ENCODE peak calls at places on chromosomes 7 and 10, in six cellular contexts. K, E, J, B, I and V are unnamed samples. For H3K9me3, the result is how much of the 10 kb centered on the place peaks cover.

GRCh38 chr10:5536486-5536885 is 11.7 kb downstream of the CALML3 start:
- ATAC-seq in E (no peak), K (no peak), I (no peak), B (no peak), J (no peak), V (no peak)

GRCh38 chr10:132957981-132958885 is 15.9 kb upstream of the CFAP46 start:
- ATAC-seq in I (no peak), K (no peak), J (no peak), E (no peak), B (no peak), V (no peak)

GRCh38 chr7:17195576-17195975 is 102.9 kb upstream of the AHR start:
- ATAC-seq in I (no peak), K (no peak), E (no peak), B (no peak), J (no peak), V (no peak)

GRCh38 chr7:105580022-105580740 is 1.1 kb downstream of the EFCAB10 start:
- ATAC-seq in I (peak), K (no peak), J (peak), E (no peak), B (no peak), V (no peak)

GRCh38 chr10:50260791-50261281 is 9.5 kb upstream of the ASAH2 start:
- ATAC-seq in J (peak), I (no peak), E (no peak), B (peak), K (no peak), V (no peak)

GRCh38 chr10:125792342-125793063 is 16.9 kb upstream of the MMP21 start:
- ATAC-seq in K (no peak), E (no peak), I (no peak), B (peak), J (no peak), V (peak)

GRCh38 chr10:84522612-84523462 is 194.4 kb downstream of the CCSER2 start:
- ATAC-seq in J (peak), I (peak), E (peak), K (no peak), B (peak), V (no peak)

GRCh38 chr7:36153571-36154097 is 580 bp downstream of the EEPD1 start:
- ATAC-seq in I (peak), B (peak), K (no peak), E (no peak), J (no peak), V (no peak)

GRCh38 chr7:106064836-106065559 is 47.1 kb downstream of the SYPL1 start:
- ATAC-seq in E (peak), B (peak), I (peak), J (peak), K (peak), V (peak)

GRCh38 chr7:95586951-95587301 is 9.4 kb downstream of the PDK4 start:
- ATAC-seq in B (no peak), K (no peak), I (no peak), J (no peak), E (no peak), V (no peak)

GRCh38 chr10:14554091-14554842 is 220.4 kb downstream of the FAM107B start:
- ATAC-seq in K (peak), J (no peak), I (no peak), E (peak), B (no peak), V (no peak)

GRCh38 chr7:155567646-155568334 is 21.4 kb upstream of the CNPY1 start:
- ATAC-seq in K (no peak), B (peak), J (no peak), I (no peak), E (no peak), V (no peak)

GRCh38 chr10:22341190-22341935 is 3.9 kb upstream of the SPAG6 start:
- ATAC-seq in K (peak), E (peak), B (peak), J (peak), I (peak), V (peak)

GRCh38 chr10:97506214-97506991 is 7.7 kb downstream of the UBTD1 start:
- ATAC-seq in I (no peak), K (no peak), J (no peak), B (no peak), E (no peak), V (no peak)

GRCh38 chr7:111357691-111358090 is 204.6 kb downstream of the IMMP2L start:
- ATAC-seq in B (no peak), I (no peak), K (no peak), J (peak), E (peak), V (no peak)

GRCh38 chr10:70052462-70053211 is at the start of gene MACROH2A2:
- ATAC-seq in E (peak), K (peak), I (peak), B (peak), J (peak), V (peak)

GRCh38 chr10:114233432-114233831 is 5.6 kb upstream of the VWA2 start:
- ATAC-seq in I (no peak), E (no peak), K (peak), B (no peak), J (no peak), V (no peak)

GRCh38 chr10:76333331-76333730 is 901.9 kb downstream of the LRMDA start:
- ATAC-seq in B (no peak), J (no peak), K (no peak), I (no peak), E (no peak), V (no peak)

GRCh38 chr7:115019882-115020605 is 98.2 kb downstream of the MDFIC start:
- ATAC-seq in I (no peak), K (no peak), B (no peak), E (no peak), J (no peak), V (no peak)

GRCh38 chr10:75401569-75402485 is at the start of gene ZNF503:
- ATAC-seq in B (peak), I (peak), E (peak), J (peak), K (peak), V (peak)

GRCh38 chr7:65955718-65956117 is 26.3 kb downstream of the GUSB start:
- ATAC-seq in K (no peak), J (no peak), I (no peak), B (no peak), E (no peak), V (no peak)
- TF ChIP-seq POLR2A in K (no peak), J (no peak), I (no peak), B (no peak), E (no peak), V (no peak)

GRCh38 chr7:157863906-157864810 is 527.4 kb downstream of the DNAJB6 start:
- ATAC-seq in J (no peak), E (no peak), I (peak), B (no peak), K (no peak), V (no peak)
- H3K9me3 ChIP-seq in J (under half), E (half or more), I (under half), B (under half), K (under half), V (under half)

GRCh38 chr10:68987611-68988010 is 992 bp upstream of the KIFBP start:
- ATAC-seq in J (no peak), K (no peak), I (no peak), E (no peak), B (no peak), V (no peak)

GRCh38 chr10:68989317-68989990 is 851 bp downstream of the KIFBP start:
- ATAC-seq in I (peak), K (peak), E (peak), B (peak), J (peak), V (no peak)

GRCh38 chr10:68992721-68993440 is 4.3 kb downstream of the KIFBP start:
- ATAC-seq in E (peak), K (peak), B (no peak), J (no peak), I (no peak), V (peak)

GRCh38 chr10:68988530-68989316 is at the start of gene KIFBP:
- ATAC-seq in I (peak), K (peak), J (peak), B (peak), E (peak), V (peak)
- TF ChIP-seq POLR2A in I (peak), K (peak), J (peak), B (peak), E (peak), V (peak)

GRCh38 chr7:73939528-73939927 is 78.6 kb downstream of the TMEM270 start:
- ATAC-seq in I (no peak), E (no peak), J (no peak), K (no peak), B (no peak), V (no peak)

GRCh38 chr7:73941836-73942551 is 81.0 kb downstream of the TMEM270 start:
- ATAC-seq in I (peak), J (no peak), B (no peak), K (no peak), E (no peak), V (peak)

GRCh38 chr7:73945022-73945421 is 83.0 kb upstream of the ELN start:
- ATAC-seq in I (no peak), B (no peak), K (no peak), E (no peak), J (no peak), V (no peak)

GRCh38 chr7:73937014-73937413 is 76.1 kb downstream of the TMEM270 start:
- ATAC-seq in K (no peak), J (no peak), E (no peak), B (no peak), I (no peak), V (no peak)

DNA sequence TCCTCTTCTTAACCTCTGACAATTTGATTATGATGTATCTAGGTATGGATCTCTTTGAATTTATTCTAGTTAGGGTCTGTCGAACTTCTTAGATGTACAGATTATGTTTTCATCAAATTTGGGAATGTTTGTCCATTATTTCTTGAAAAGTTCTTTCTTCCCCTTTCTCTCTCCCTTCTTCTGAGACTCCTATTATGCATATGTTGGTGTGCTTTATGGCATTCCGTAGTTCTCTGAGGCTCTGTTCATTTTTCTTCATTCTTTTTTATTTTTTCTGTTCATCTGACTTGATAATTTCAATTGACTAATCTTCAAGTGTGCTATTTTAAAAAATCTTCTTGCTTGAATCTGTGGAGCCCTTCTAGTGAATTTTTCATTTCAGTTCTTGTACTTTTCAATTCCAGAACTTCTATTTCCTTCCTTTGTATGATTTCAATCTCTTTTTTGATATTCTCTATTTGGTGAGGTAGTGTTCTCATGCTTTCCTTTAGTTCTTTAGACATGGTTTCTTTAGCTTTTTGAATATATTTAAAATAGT is 79.8 kb downstream of the TMEM270 start:
- ATAC-seq in B (no peak), K (no peak), I (no peak), E (no peak), J (no peak), V (no peak)
- H3K9me3 ChIP-seq in B (under half), K (under half), I (under half), E (under half), J (under half), V (under half)

GRCh38 chr10:100866575-100867098 is 46.1 kb upstream of the SLF2 start:
- ATAC-seq in K (no peak), B (no peak), I (no peak), E (no peak), J (no peak), V (no peak)
- TF ChIP-seq POLR2A in K (no peak), B (no peak), I (no peak), E (no peak), J (no peak), V (no peak)

GRCh38 chr7:57202274-57202673 is 70.0 kb upstream of the ZNF479 start:
- ATAC-seq in K (no peak), B (no peak), E (no peak), J (no peak), I (no peak), V (no peak)

GRCh38 chr7:57199252-57199651 is 67.0 kb upstream of the ZNF479 start:
- ATAC-seq in K (no peak), J (no peak), E (no peak), B (no peak), I (no peak), V (no peak)

GRCh38 chr7:57203161-57203791 is 71.0 kb upstream of the ZNF479 start:
- ATAC-seq in I (no peak), K (no peak), E (no peak), B (no peak), J (no peak), V (no peak)

GRCh38 chr7:57201895-57202210 is 69.6 kb upstream of the ZNF479 start:
- ATAC-seq in I (no peak), E (no peak), K (no peak), J (no peak), B (no peak), V (no peak)

DNA sequence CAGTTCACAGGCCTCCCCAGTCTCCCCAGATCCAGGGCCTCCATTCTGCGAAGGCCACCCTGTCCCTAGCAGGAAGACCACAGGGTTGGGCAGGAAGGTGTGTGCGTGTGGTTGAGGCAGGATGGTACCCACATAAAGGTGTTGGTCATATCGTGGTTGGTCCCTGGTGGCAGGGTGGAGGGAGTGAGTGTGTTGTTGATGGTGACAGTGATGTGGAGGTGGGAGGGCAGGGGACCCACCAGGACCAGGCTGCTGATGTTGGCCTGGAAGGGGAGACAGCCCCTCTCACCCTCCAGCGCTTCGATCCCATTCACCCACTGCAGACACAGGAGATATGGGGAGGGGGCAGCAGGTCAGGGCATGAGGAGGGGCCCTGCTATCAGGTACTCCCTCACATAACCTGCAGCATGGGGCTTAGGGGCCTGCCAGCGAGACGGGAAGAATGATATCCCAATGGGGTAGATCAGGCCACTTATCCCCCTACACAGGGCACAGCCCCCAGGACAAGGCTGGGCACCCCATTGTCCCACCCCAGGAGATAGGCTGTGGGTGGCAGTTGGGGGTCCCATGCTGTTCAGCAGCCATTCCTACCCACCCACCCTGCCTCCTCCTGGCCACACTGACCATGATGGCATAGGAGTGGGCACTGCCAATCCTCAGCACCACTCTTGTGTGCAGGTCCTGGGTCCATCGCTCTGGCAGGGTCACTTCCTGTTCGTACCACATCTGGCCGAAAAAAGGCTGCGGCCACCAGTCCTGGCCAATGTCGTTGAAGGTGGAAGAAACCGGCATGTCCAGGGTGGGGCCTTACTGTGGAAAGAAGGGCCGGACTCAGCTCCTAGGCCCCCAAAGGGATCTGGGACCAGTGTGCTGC is 69.0 kb upstream of the ZNF479 start:
- ATAC-seq in K (no peak), E (no peak), J (no peak), B (no peak), I (no peak), V (no peak)
- H3K9me3 ChIP-seq in K (under half), E (under half), J (under half), B (half or more), I (under half), V (half or more)

GRCh38 chr10:99612167-99612831 is 7.9 kb downstream of the SLC25A28 start:
- ATAC-seq in K (peak), E (peak), I (peak), J (peak), B (peak), V (peak)
- TF ChIP-seq POLR2A in K (no peak), E (peak), I (no peak), J (no peak), B (no peak), V (no peak)

DNA sequence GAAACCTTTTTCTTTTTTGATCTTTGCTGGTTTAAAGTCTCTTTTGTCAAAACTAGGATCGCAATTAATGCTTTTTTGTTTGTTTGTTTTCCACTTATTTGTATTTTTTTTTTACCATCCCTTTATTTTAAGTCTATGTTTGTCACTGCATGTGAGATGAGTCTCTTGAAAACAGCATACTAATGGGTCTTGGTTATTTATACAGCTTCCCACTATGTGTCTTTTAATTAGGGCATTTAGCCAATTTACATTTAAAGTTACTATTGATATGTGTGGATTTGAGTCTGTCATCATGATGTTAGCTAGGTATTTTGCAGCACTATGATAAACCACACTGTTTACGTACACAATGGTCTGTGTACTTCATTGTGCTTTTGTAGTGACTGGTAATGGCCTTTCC is 34.7 kb upstream of the PPP1R3A start:
- ATAC-seq in E (no peak), K (no peak), I (no peak), B (no peak), J (no peak), V (no peak)
- H3K9me3 ChIP-seq in E (under half), K (under half), I (under half), B (half or more), J (under half), V (under half)